ENCODE peak calls at places on chromosomes 12 and 14, in seven cellular contexts. One of them, this sample, is unnamed.

GRCh38 chr12:3537916-3538690 is 47.1 kb downstream of the PRMT8 start:
- DNase-seq in HEK293T: no peak
- DNase-seq in activated T-cell treated with anti-CD3 and anti-CD28 coated beads for 48 hours: no peak
- DNase-seq in stimulated activated effector memory CD8-positive, alpha-beta T cell treated with anti-CD3 and anti-CD28 coated beads, Interleukin-12 subunit alpha, Interleukin-12 subunit beta, amount 100 ng/mL, for 72 hours: no peak
- DNase-seq in effector CD4-positive, alpha-beta T cell: no peak
- DNase-seq in ureter: no peak
- DNase-seq in KG1: no peak
- DNase-seq in this sample: no peak

GRCh38 chr12:2190085-2190484 is 137.3 kb downstream of the CACNA1C start:
- DNase-seq in stimulated activated effector memory CD8-positive, alpha-beta T cell treated with anti-CD3 and anti-CD28 coated beads, Interleukin-12 subunit alpha, Interleukin-12 subunit beta, amount 100 ng/mL, for 72 hours: no peak
- DNase-seq in ureter: no peak
- DNase-seq in activated T-cell treated with anti-CD3 and anti-CD28 coated beads for 48 hours: no peak
- DNase-seq in effector CD4-positive, alpha-beta T cell: no peak
- DNase-seq in HEK293T: no peak
- DNase-seq in KG1: no peak
- DNase-seq in this sample: no peak

GRCh38 chr12:108591267-108591980 is 6.5 kb downstream of the TMEM119 start:
- DNase-seq in KG1: no peak
- DNase-seq in effector CD4-positive, alpha-beta T cell: no peak
- DNase-seq in ureter: no peak
- DNase-seq in stimulated activated effector memory CD8-positive, alpha-beta T cell treated with anti-CD3 and anti-CD28 coated beads, Interleukin-12 subunit alpha, Interleukin-12 subunit beta, amount 100 ng/mL, for 72 hours: no peak
- DNase-seq in HEK293T: no peak
- DNase-seq in activated T-cell treated with anti-CD3 and anti-CD28 coated beads for 48 hours: no peak
- DNase-seq in this sample: no peak

GRCh38 chr12:79689477-79690155 is 1.1 kb downstream of the PAWR start:
- DNase-seq in ureter: peak
- DNase-seq in activated T-cell treated with anti-CD3 and anti-CD28 coated beads for 48 hours: peak
- DNase-seq in HEK293T: peak
- DNase-seq in stimulated activated effector memory CD8-positive, alpha-beta T cell treated with anti-CD3 and anti-CD28 coated beads, Interleukin-12 subunit alpha, Interleukin-12 subunit beta, amount 100 ng/mL, for 72 hours: no peak
- DNase-seq in KG1: no peak
- DNase-seq in effector CD4-positive, alpha-beta T cell: no peak
- DNase-seq in this sample: no peak

GRCh38 chr14:24368562-24369252 is 723 bp downstream of the NFATC4 start:
- DNase-seq in effector CD4-positive, alpha-beta T cell: no peak
- DNase-seq in HEK293T: peak
- DNase-seq in activated T-cell treated with anti-CD3 and anti-CD28 coated beads for 48 hours: peak
- DNase-seq in KG1: no peak
- DNase-seq in ureter: peak
- DNase-seq in stimulated activated effector memory CD8-positive, alpha-beta T cell treated with anti-CD3 and anti-CD28 coated beads, Interleukin-12 subunit alpha, Interleukin-12 subunit beta, amount 100 ng/mL, for 72 hours: no peak
- DNase-seq in this sample: no peak

GRCh38 chr14:66539034-66539433 is 31.1 kb downstream of the GPHN start:
- DNase-seq in stimulated activated effector memory CD8-positive, alpha-beta T cell treated with anti-CD3 and anti-CD28 coated beads, Interleukin-12 subunit alpha, Interleukin-12 subunit beta, amount 100 ng/mL, for 72 hours: no peak
- DNase-seq in activated T-cell treated with anti-CD3 and anti-CD28 coated beads for 48 hours: no peak
- DNase-seq in ureter: no peak
- DNase-seq in KG1: no peak
- DNase-seq in HEK293T: no peak
- DNase-seq in effector CD4-positive, alpha-beta T cell: no peak
- DNase-seq in this sample: peak

GRCh38 chr12:130633771-130634170 is 82.3 kb downstream of the RIMBP2 start:
- DNase-seq in KG1: no peak
- DNase-seq in effector CD4-positive, alpha-beta T cell: no peak
- DNase-seq in activated T-cell treated with anti-CD3 and anti-CD28 coated beads for 48 hours: no peak
- DNase-seq in HEK293T: no peak
- DNase-seq in stimulated activated effector memory CD8-positive, alpha-beta T cell treated with anti-CD3 and anti-CD28 coated beads, Interleukin-12 subunit alpha, Interleukin-12 subunit beta, amount 100 ng/mL, for 72 hours: no peak
- DNase-seq in ureter: peak
- DNase-seq in this sample: no peak

GRCh38 chr14:87097021-87097420 is 896.0 kb downstream of the GALC start:
- DNase-seq in effector CD4-positive, alpha-beta T cell: no peak
- DNase-seq in stimulated activated effector memory CD8-positive, alpha-beta T cell treated with anti-CD3 and anti-CD28 coated beads, Interleukin-12 subunit alpha, Interleukin-12 subunit beta, amount 100 ng/mL, for 72 hours: no peak
- DNase-seq in activated T-cell treated with anti-CD3 and anti-CD28 coated beads for 48 hours: no peak
- DNase-seq in KG1: no peak
- DNase-seq in ureter: no peak
- DNase-seq in HEK293T: no peak
- DNase-seq in this sample: no peak

GRCh38 chr14:22419620-22420019 is 169.4 kb downstream of the DAD1 start:
- DNase-seq in KG1: no peak
- DNase-seq in HEK293T: no peak
- DNase-seq in effector CD4-positive, alpha-beta T cell: no peak
- DNase-seq in activated T-cell treated with anti-CD3 and anti-CD28 coated beads for 48 hours: no peak
- DNase-seq in stimulated activated effector memory CD8-positive, alpha-beta T cell treated with anti-CD3 and anti-CD28 coated beads, Interleukin-12 subunit alpha, Interleukin-12 subunit beta, amount 100 ng/mL, for 72 hours: no peak
- DNase-seq in ureter: no peak
- DNase-seq in this sample: no peak

GRCh38 chr12:109910254-109910968 is 10.3 kb downstream of the TCHP start:
- DNase-seq in activated T-cell treated with anti-CD3 and anti-CD28 coated beads for 48 hours: no peak
- DNase-seq in KG1: no peak
- DNase-seq in ureter: no peak
- DNase-seq in stimulated activated effector memory CD8-positive, alpha-beta T cell treated with anti-CD3 and anti-CD28 coated beads, Interleukin-12 subunit alpha, Interleukin-12 subunit beta, amount 100 ng/mL, for 72 hours: no peak
- DNase-seq in effector CD4-positive, alpha-beta T cell: no peak
- DNase-seq in HEK293T: no peak
- DNase-seq in this sample: no peak

GRCh38 chr14:57933363-57933762 is 67.5 kb upstream of the SLC35F4 start:
- DNase-seq in HEK293T: no peak
- DNase-seq in KG1: no peak
- DNase-seq in stimulated activated effector memory CD8-positive, alpha-beta T cell treated with anti-CD3 and anti-CD28 coated beads, Interleukin-12 subunit alpha, Interleukin-12 subunit beta, amount 100 ng/mL, for 72 hours: no peak
- DNase-seq in activated T-cell treated with anti-CD3 and anti-CD28 coated beads for 48 hours: no peak
- DNase-seq in ureter: no peak
- DNase-seq in effector CD4-positive, alpha-beta T cell: no peak
- DNase-seq in this sample: no peak

GRCh38 chr12:27094726-27095125 is 12.3 kb upstream of the C12orf71 start:
- DNase-seq in HEK293T: no peak
- DNase-seq in effector CD4-positive, alpha-beta T cell: no peak
- DNase-seq in activated T-cell treated with anti-CD3 and anti-CD28 coated beads for 48 hours: no peak
- DNase-seq in stimulated activated effector memory CD8-positive, alpha-beta T cell treated with anti-CD3 and anti-CD28 coated beads, Interleukin-12 subunit alpha, Interleukin-12 subunit beta, amount 100 ng/mL, for 72 hours: no peak
- DNase-seq in ureter: no peak
- DNase-seq in KG1: no peak
- DNase-seq in this sample: peak

GRCh38 chr14:100025111-100025510 is 40.1 kb upstream of the EVL start:
- DNase-seq in KG1: no peak
- DNase-seq in stimulated activated effector memory CD8-positive, alpha-beta T cell treated with anti-CD3 and anti-CD28 coated beads, Interleukin-12 subunit alpha, Interleukin-12 subunit beta, amount 100 ng/mL, for 72 hours: peak
- DNase-seq in ureter: peak
- DNase-seq in effector CD4-positive, alpha-beta T cell: no peak
- DNase-seq in HEK293T: peak
- DNase-seq in activated T-cell treated with anti-CD3 and anti-CD28 coated beads for 48 hours: peak
- DNase-seq in this sample: peak

GRCh38 chr12:53052419-53053222 is 2.8 kb downstream of the TNS2 start:
- DNase-seq in KG1: no peak
- DNase-seq in ureter: peak
- DNase-seq in effector CD4-positive, alpha-beta T cell: no peak
- DNase-seq in HEK293T: no peak
- DNase-seq in stimulated activated effector memory CD8-positive, alpha-beta T cell treated with anti-CD3 and anti-CD28 coated beads, Interleukin-12 subunit alpha, Interleukin-12 subunit beta, amount 100 ng/mL, for 72 hours: no peak
- DNase-seq in activated T-cell treated with anti-CD3 and anti-CD28 coated beads for 48 hours: no peak
- DNase-seq in this sample: no peak

GRCh38 chr14:94098359-94098758 is 12.2 kb upstream of the IFI27 start:
- DNase-seq in activated T-cell treated with anti-CD3 and anti-CD28 coated beads for 48 hours: no peak
- DNase-seq in stimulated activated effector memory CD8-positive, alpha-beta T cell treated with anti-CD3 and anti-CD28 coated beads, Interleukin-12 subunit alpha, Interleukin-12 subunit beta, amount 100 ng/mL, for 72 hours: no peak
- DNase-seq in effector CD4-positive, alpha-beta T cell: no peak
- DNase-seq in ureter: no peak
- DNase-seq in KG1: no peak
- DNase-seq in HEK293T: no peak
- DNase-seq in this sample: peak

GRCh38 chr12:110007874-110008273 is 8.6 kb downstream of the ANKRD13A start:
- DNase-seq in activated T-cell treated with anti-CD3 and anti-CD28 coated beads for 48 hours: no peak
- DNase-seq in stimulated activated effector memory CD8-positive, alpha-beta T cell treated with anti-CD3 and anti-CD28 coated beads, Interleukin-12 subunit alpha, Interleukin-12 subunit beta, amount 100 ng/mL, for 72 hours: no peak
- DNase-seq in KG1: no peak
- DNase-seq in effector CD4-positive, alpha-beta T cell: no peak
- DNase-seq in ureter: no peak
- DNase-seq in HEK293T: no peak
- DNase-seq in this sample: peak

GRCh38 chr12:68953536-68953935 is 20.6 kb upstream of the CPM start:
- DNase-seq in stimulated activated effector memory CD8-positive, alpha-beta T cell treated with anti-CD3 and anti-CD28 coated beads, Interleukin-12 subunit alpha, Interleukin-12 subunit beta, amount 100 ng/mL, for 72 hours: no peak
- DNase-seq in ureter: no peak
- DNase-seq in effector CD4-positive, alpha-beta T cell: no peak
- DNase-seq in HEK293T: no peak
- DNase-seq in activated T-cell treated with anti-CD3 and anti-CD28 coated beads for 48 hours: no peak
- DNase-seq in KG1: no peak
- DNase-seq in this sample: peak

GRCh38 chr12:3726455-3726854 is 26.5 kb downstream of the CRACR2A start:
- DNase-seq in KG1: no peak
- DNase-seq in HEK293T: no peak
- DNase-seq in stimulated activated effector memory CD8-positive, alpha-beta T cell treated with anti-CD3 and anti-CD28 coated beads, Interleukin-12 subunit alpha, Interleukin-12 subunit beta, amount 100 ng/mL, for 72 hours: no peak
- DNase-seq in effector CD4-positive, alpha-beta T cell: no peak
- DNase-seq in ureter: no peak
- DNase-seq in activated T-cell treated with anti-CD3 and anti-CD28 coated beads for 48 hours: no peak
- DNase-seq in this sample: no peak

GRCh38 chr12:104166465-104166864 is 28.5 kb upstream of the NFYB start:
- DNase-seq in HEK293T: no peak
- DNase-seq in effector CD4-positive, alpha-beta T cell: no peak
- DNase-seq in stimulated activated effector memory CD8-positive, alpha-beta T cell treated with anti-CD3 and anti-CD28 coated beads, Interleukin-12 subunit alpha, Interleukin-12 subunit beta, amount 100 ng/mL, for 72 hours: no peak
- DNase-seq in activated T-cell treated with anti-CD3 and anti-CD28 coated beads for 48 hours: no peak
- DNase-seq in ureter: no peak
- DNase-seq in KG1: no peak
- DNase-seq in this sample: no peak

GRCh38 chr12:6180300-6181051 is 19.7 kb upstream of the CD9 start:
- DNase-seq in stimulated activated effector memory CD8-positive, alpha-beta T cell treated with anti-CD3 and anti-CD28 coated beads, Interleukin-12 subunit alpha, Interleukin-12 subunit beta, amount 100 ng/mL, for 72 hours: no peak
- DNase-seq in KG1: no peak
- DNase-seq in effector CD4-positive, alpha-beta T cell: no peak
- DNase-seq in activated T-cell treated with anti-CD3 and anti-CD28 coated beads for 48 hours: no peak
- DNase-seq in HEK293T: no peak
- DNase-seq in ureter: no peak
- DNase-seq in this sample: no peak

GRCh38 chr12:10718279-10718821 is 4.8 kb downstream of the YBX3 start:
- DNase-seq in activated T-cell treated with anti-CD3 and anti-CD28 coated beads for 48 hours: no peak
- DNase-seq in effector CD4-positive, alpha-beta T cell: no peak
- DNase-seq in stimulated activated effector memory CD8-positive, alpha-beta T cell treated with anti-CD3 and anti-CD28 coated beads, Interleukin-12 subunit alpha, Interleukin-12 subunit beta, amount 100 ng/mL, for 72 hours: no peak
- DNase-seq in HEK293T: peak
- DNase-seq in KG1: no peak
- DNase-seq in ureter: no peak
- DNase-seq in this sample: no peak

GRCh38 chr12:47773062-47773857 is at the start of gene SLC48A1:
- DNase-seq in effector CD4-positive, alpha-beta T cell: peak
- DNase-seq in stimulated activated effector memory CD8-positive, alpha-beta T cell treated with anti-CD3 and anti-CD28 coated beads, Interleukin-12 subunit alpha, Interleukin-12 subunit beta, amount 100 ng/mL, for 72 hours: peak
- DNase-seq in KG1: peak
- DNase-seq in activated T-cell treated with anti-CD3 and anti-CD28 coated beads for 48 hours: peak
- DNase-seq in HEK293T: peak
- DNase-seq in ureter: no peak
- DNase-seq in this sample: peak

GRCh38 chr14:101553931-101554330 is 7.4 kb upstream of the DIO3 start:
- DNase-seq in effector CD4-positive, alpha-beta T cell: no peak
- DNase-seq in KG1: no peak
- DNase-seq in stimulated activated effector memory CD8-positive, alpha-beta T cell treated with anti-CD3 and anti-CD28 coated beads, Interleukin-12 subunit alpha, Interleukin-12 subunit beta, amount 100 ng/mL, for 72 hours: no peak
- DNase-seq in activated T-cell treated with anti-CD3 and anti-CD28 coated beads for 48 hours: no peak
- DNase-seq in ureter: no peak
- DNase-seq in HEK293T: no peak
- DNase-seq in this sample: no peak

GRCh38 chr12:49230176-49230575 is 34.7 kb upstream of the TUBA1C start:
- DNase-seq in activated T-cell treated with anti-CD3 and anti-CD28 coated beads for 48 hours: no peak
- DNase-seq in stimulated activated effector memory CD8-positive, alpha-beta T cell treated with anti-CD3 and anti-CD28 coated beads, Interleukin-12 subunit alpha, Interleukin-12 subunit beta, amount 100 ng/mL, for 72 hours: no peak
- DNase-seq in ureter: no peak
- DNase-seq in KG1: no peak
- DNase-seq in HEK293T: no peak
- DNase-seq in effector CD4-positive, alpha-beta T cell: no peak
- DNase-seq in this sample: no peak

This sample was measured in MV-4-11.